ENCODE peak calls at places on chromosomes 12 and 14, in six cellular contexts. D, P, R, E, C and S are unnamed samples.

GRCh38 chr12:52573306-52573705 is 337 bp downstream of the KRT74 start:
- DNase-seq in D (no peak), P (no peak), R (no peak), E (no peak), C (no peak), S (no peak)

GRCh38 chr12:25581067-25581466 is 28.0 kb upstream of the LMNTD1 start:
- DNase-seq in D (no peak), P (no peak), R (no peak), E (no peak), C (no peak), S (no peak)

GRCh38 chr14:95533391-95533821 is 1.4 kb upstream of the GLRX5 start:
- DNase-seq in D (peak), P (no peak), R (no peak), E (no peak), C (no peak), S (no peak)

GRCh38 chr12:126582231-126582630 is 1517.0 kb downstream of the AACS start:
- DNase-seq in D (no peak), P (no peak), R (no peak), E (no peak), C (no peak), S (no peak)

GRCh38 chr14:90797451-90797850 is 18.8 kb downstream of the TTC7B start:
- DNase-seq in D (no peak), P (no peak), R (no peak), E (no peak), C (no peak), S (no peak)

GRCh38 chr12:68074294-68075027 is 85.1 kb downstream of the IFNG start:
- DNase-seq in D (no peak), P (no peak), R (no peak), E (no peak), C (no peak), S (no peak)

GRCh38 chr12:107092669-107093546 is 441 bp downstream of the CRY1 start:
- DNase-seq in D (no peak), P (peak), R (peak), E (peak), C (peak), S (no peak)

GRCh38 chr12:51183816-51184215 is 10.9 kb upstream of the TFCP2 start:
- DNase-seq in D (no peak), P (no peak), R (no peak), E (no peak), C (no peak), S (no peak)

GRCh38 chr14:95730126-95730525 is 16.2 kb upstream of the TCL1A start:
- DNase-seq in D (no peak), P (no peak), R (no peak), E (no peak), C (no peak), S (no peak)

GRCh38 chr14:99758121-99758871 is 34.9 kb upstream of the EML1 start:
- DNase-seq in D (no peak), P (no peak), R (no peak), E (no peak), C (no peak), S (peak)

GRCh38 chr14:53979747-53980642 is 23.4 kb upstream of the BMP4 start:
- DNase-seq in D (no peak), P (no peak), R (no peak), E (no peak), C (no peak), S (no peak)

GRCh38 chr14:59347511-59347900 is 117.7 kb downstream of the GPR135 start:
- DNase-seq in D (peak), P (no peak), R (no peak), E (no peak), C (no peak), S (no peak)

GRCh38 chr12:12564911-12565310 is 2.2 kb upstream of the DUSP16 start:
- DNase-seq in D (no peak), P (no peak), R (no peak), E (no peak), C (no peak), S (no peak)

GRCh38 chr14:69673578-69674305 is 62.3 kb downstream of the SUSD6 start:
- DNase-seq in D (peak), P (no peak), R (no peak), E (no peak), C (no peak), S (no peak)

GRCh38 chr12:98678236-98678945 is 33.3 kb downstream of the APAF1 start:
- DNase-seq in D (no peak), P (no peak), R (no peak), E (no peak), C (no peak), S (no peak)

GRCh38 chr14:92877757-92878431 is 45.1 kb upstream of the CHGA start:
- DNase-seq in D (no peak), P (no peak), R (no peak), E (no peak), C (no peak), S (no peak)

GRCh38 chr12:49662998-49663843 is 39.9 kb downstream of the PRPF40B start:
- DNase-seq in D (peak), P (no peak), R (no peak), E (peak), C (peak), S (peak)

GRCh38 chr12:120539303-120539702 is 5.1 kb downstream of the RNF10 start:
- DNase-seq in D (no peak), P (no peak), R (no peak), E (no peak), C (no peak), S (no peak)
- H3K4me3 ChIP-seq in D (peak), P (no peak), R (no peak), E (peak), C (no peak), S (no peak)

GRCh38 chr12:57934804-57935203 is 6.6 kb upstream of the ATP23 start:
- DNase-seq in D (peak), P (no peak), R (no peak), E (no peak), C (no peak), S (no peak)
- H3K27ac ChIP-seq in D (peak), P (no peak), R (no peak), E (no peak), C (no peak), S (no peak)

GRCh38 chr12:119710374-119710773 is 42.4 kb downstream of the PRKAB1 start:
- DNase-seq in D (no peak), P (no peak), R (no peak), E (no peak), C (peak), S (no peak)

GRCh38 chr12:119712721-119713120 is 44.8 kb downstream of the PRKAB1 start:
- DNase-seq in D (no peak), P (no peak), R (no peak), E (no peak), C (no peak), S (no peak)

GRCh38 chr12:119710941-119711551 is 43.1 kb downstream of the PRKAB1 start:
- DNase-seq in D (no peak), P (no peak), R (no peak), E (no peak), C (peak), S (no peak)

GRCh38 chr12:119713551-119714031 is 45.7 kb downstream of the PRKAB1 start:
- DNase-seq in D (no peak), P (peak), R (no peak), E (no peak), C (peak), S (no peak)

DNA sequence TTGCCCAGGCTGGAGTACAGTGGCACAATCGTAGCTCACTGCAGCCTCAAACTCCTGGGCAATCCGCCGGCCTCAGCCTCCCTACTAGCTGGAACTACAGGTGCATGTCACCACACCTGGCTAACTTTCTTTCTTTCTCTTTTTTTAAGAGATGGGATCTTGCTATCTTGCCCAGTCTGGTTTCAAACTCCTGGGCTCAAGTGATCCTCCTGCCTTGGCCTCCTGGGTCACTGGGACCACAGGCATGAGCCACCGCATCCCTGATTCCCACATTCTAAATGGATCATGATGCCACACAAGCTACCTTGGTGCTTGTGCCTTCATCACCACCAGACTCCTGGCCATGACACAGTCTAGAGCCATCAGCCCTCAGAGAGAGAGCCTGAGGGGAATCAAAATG is 43.8 kb downstream of the PRKAB1 start:
- DNase-seq in D (no peak), P (no peak), R (no peak), E (no peak), C (no peak), S (no peak)
- TF ChIP-seq CTCF in D (no peak), P (no peak), R (no peak), E (no peak), C (no peak), S (no peak)

DNA sequence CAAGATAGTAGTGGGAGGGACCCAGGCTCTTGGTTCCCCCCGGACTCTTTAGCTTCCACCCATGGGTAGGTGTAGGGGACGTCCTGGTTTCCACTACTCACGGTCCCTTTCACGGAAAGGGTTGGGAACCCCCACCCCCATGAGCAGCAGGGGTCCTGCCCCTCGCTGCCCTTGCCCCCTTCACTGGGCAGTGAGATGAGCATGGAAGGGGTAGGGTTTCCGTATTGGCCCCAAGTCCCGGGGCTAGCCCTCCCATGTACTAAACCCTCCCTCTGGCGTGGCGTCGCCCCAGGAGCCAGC is 12.7 kb downstream of the AGAP2 start:
- DNase-seq in D (no peak), P (no peak), R (no peak), E (no peak), C (no peak), S (no peak)
- H3K4me3 ChIP-seq in D (no peak), P (peak), R (peak), E (peak), C (no peak), S (peak)

GRCh38 chr14:73324536-73324932 is 87.2 kb downstream of the PAPLN start:
- DNase-seq in D (no peak), P (no peak), R (no peak), E (no peak), C (no peak), S (no peak)

GRCh38 chr14:73325630-73326299 is 88.5 kb downstream of the PAPLN start:
- DNase-seq in D (peak), P (no peak), R (no peak), E (no peak), C (no peak), S (no peak)

GRCh38 chr14:73325063-73325462 is 87.8 kb downstream of the PAPLN start:
- DNase-seq in D (no peak), P (no peak), R (no peak), E (no peak), C (no peak), S (no peak)

GRCh38 chr14:73323889-73324535 is 86.7 kb downstream of the PAPLN start:
- DNase-seq in D (no peak), P (no peak), R (no peak), E (no peak), C (no peak), S (no peak)
- H3K27ac ChIP-seq in D (no peak), P (no peak), R (no peak), E (no peak), C (no peak), S (no peak)

DNA sequence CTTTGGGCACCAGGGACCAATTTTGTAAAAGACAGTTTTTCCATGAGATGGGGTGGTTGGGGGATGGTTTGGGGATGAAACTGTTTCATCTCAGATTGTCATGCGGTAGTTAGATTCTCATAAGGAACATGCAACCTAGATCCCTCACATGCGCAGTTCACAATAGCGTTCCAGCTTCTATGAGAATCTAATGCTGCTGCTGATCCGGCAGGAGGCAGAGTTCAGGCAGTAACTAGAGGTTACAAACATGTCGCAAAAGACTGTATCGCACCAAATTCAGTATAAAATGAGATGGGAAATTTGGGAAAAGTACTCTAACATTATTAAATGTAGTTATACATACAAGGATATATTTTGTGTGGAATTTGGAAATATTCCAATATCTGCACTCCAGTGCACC is 213.2 kb upstream of the LRFN5 start:
- DNase-seq in D (no peak), P (no peak), R (no peak), E (no peak), C (no peak), S (no peak)
- TF ChIP-seq CTCF in D (no peak), P (no peak), R (no peak), E (no peak), C (no peak), S (no peak)

GRCh38 chr14:74953686-74954085 is 1.7 kb downstream of the PGF start:
- DNase-seq in D (no peak), P (no peak), R (no peak), E (no peak), C (no peak), S (no peak)
- H3K4me3 ChIP-seq in D (no peak), P (no peak), R (peak), E (peak), C (peak), S (no peak)

DNA sequence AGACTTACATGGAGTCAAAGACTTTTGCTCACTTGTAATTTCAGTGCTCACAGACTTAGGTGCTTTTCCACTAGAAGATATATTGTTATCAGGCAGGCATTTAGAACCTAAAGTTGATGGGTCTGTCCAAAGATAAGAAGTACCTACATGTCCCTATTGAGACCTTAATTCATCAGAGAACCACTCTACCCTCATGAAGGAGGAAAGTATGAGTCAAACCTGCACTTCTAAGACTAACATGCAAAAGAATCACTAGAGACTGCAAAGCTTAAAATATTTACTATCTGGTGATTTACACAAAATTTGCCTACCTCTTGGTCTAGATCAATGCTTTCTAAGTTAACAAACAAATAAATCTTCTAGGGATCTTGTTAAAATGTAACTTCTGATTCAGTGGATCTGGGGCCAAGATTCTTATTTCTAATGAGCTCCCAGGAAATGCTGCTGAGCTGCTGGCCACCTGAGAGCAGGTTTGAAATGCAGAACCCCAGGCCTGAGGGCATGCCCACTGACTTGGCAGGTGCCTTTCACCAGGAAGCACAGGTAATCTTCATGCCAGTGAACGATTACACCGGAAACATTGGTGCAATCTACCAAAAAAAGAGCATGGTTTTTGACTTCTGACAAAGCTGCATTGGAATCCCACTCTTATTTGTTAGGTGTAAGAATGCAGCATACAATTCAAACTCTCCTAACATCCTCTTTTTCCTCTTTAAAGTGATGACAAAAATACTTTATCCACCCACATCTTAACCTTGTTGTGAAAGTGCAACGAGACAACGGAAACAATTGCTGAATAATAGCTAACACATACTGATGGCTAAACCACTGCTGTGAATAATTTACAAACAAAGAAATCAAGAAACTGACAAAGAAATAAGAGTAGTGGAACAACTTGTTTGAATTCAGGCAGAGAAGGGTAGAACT is 214.2 kb downstream of the ADAMTS20 start:
- DNase-seq in D (no peak), P (no peak), R (no peak), E (no peak), C (no peak), S (no peak)
- H3K27ac ChIP-seq in D (no peak), P (no peak), R (no peak), E (no peak), C (peak), S (no peak)

GRCh38 chr14:71320734-71321555 is 413.7 kb downstream of the PCNX1 start:
- DNase-seq in D (peak), P (peak), R (peak), E (peak), C (peak), S (no peak)
- TF ChIP-seq CTCF in D (peak), P (no peak), R (no peak), E (no peak), C (no peak), S (peak)